ENCODE peak calls at places on chromosomes 7 and 10, in seven cellular contexts. L is T1000; W is activated T-cell treated with anti-CD3 and anti-CD28 coated beads, Interleukin-2, amount 50 U/mL, for 1 hour; U is NCI-H226; G is substantia nigra; C is epithelial cell of proximal tubule; J is astrocyte. E is an unnamed sample.

GRCh38 chr10:107971411-107971810 is 806.9 kb upstream of the SORCS1 start:
- DNase-seq in L (no peak), U (no peak), G (no peak), C (no peak), W (no peak), J (peak; percentile 51), E (no peak)

GRCh38 chr7:127029823-127030222 is 222.9 kb downstream of the GRM8 start:
- DNase-seq in C (no peak), L (no peak), J (no peak), U (no peak), G (no peak), W (no peak), E (no peak)

GRCh38 chr10:77164616-77165311 is 472.8 kb downstream of the KCNMA1 start:
- DNase-seq in C (no peak), W (no peak), G (no peak), J (peak; percentile 60), L (no peak), U (no peak), E (no peak)

GRCh38 chr7:18450021-18450420 is 45.5 kb upstream of the HDAC9 start:
- DNase-seq in C (no peak), L (no peak), W (no peak), J (no peak), U (peak; percentile 22), G (no peak), E (no peak)

GRCh38 chr7:156143683-156144082 is 331.4 kb upstream of the SHH start:
- DNase-seq in L (no peak), W (no peak), G (no peak), C (no peak), J (no peak), U (no peak), E (no peak)

GRCh38 chr10:104117839-104118323 is 4.1 kb upstream of the SFR1 start:
- DNase-seq in U (peak; percentile 86), W (no peak), G (no peak), C (peak; percentile 76), L (peak; percentile 7), J (peak; percentile 71), E (no peak)

GRCh38 chr10:49518982-49519578 is 19.8 kb downstream of the ERCC6 start:
- DNase-seq in U (peak; percentile 19), J (peak; percentile 32), C (peak; percentile 2), L (no peak), W (no peak), G (no peak), E (no peak)

GRCh38 chr7:130141161-130141857 is 63.9 kb downstream of the TMEM209 start:
- DNase-seq in W (peak; percentile 48), C (no peak), G (peak; percentile 46), J (peak; percentile 73), U (no peak), L (no peak), E (peak; percentile 74)

GRCh38 chr7:73623798-73624668 is at the start of gene MLXIPL:
- DNase-seq in U (peak; percentile 44), W (peak; percentile 58), L (no peak), C (no peak), G (peak; percentile 47), J (no peak), E (peak; percentile 48)

GRCh38 chr7:26458751-26459150 is 167.1 kb downstream of the SNX10 start:
- DNase-seq in W (no peak), C (no peak), J (no peak), G (no peak), L (no peak), U (no peak), E (no peak)

GRCh38 chr7:158351481-158351880 is 236.1 kb downstream of the PTPRN2 start:
- DNase-seq in U (no peak), C (no peak), G (no peak), W (no peak), J (no peak), L (no peak), E (no peak)

GRCh38 chr7:21915140-21915539 is 30.6 kb downstream of the CDCA7L start:
- DNase-seq in J (no peak), U (no peak), C (no peak), L (no peak), W (no peak), G (no peak), E (no peak)

GRCh38 chr10:42990721-42991441 is 86.0 kb upstream of the RET start:
- DNase-seq in W (no peak), C (no peak), L (no peak), J (no peak), G (no peak), U (no peak), E (no peak)

GRCh38 chr7:64878684-64879083 is 24.4 kb upstream of the ZNF273 start:
- DNase-seq in W (no peak), C (no peak), L (peak; percentile 11), U (no peak), J (no peak), G (no peak), E (no peak)

GRCh38 chr10:119090026-119090808 is 9.6 kb upstream of the EIF3A start:
- DNase-seq in U (no peak), J (no peak), C (no peak), L (no peak), G (no peak), W (no peak), E (peak; percentile 78)

GRCh38 chr7:101754432-101755159 is 62.8 kb upstream of the CUX1 start:
- DNase-seq in W (no peak), J (peak; percentile 50), L (no peak), G (no peak), C (peak; percentile 7), U (no peak), E (no peak)

GRCh38 chr7:155324012-155324917 is 26.6 kb downstream of the INSIG1 start:
- DNase-seq in L (no peak), C (no peak), W (no peak), G (no peak), U (no peak), J (no peak), E (no peak)

GRCh38 chr7:97003262-97004236 is 1.8 kb upstream of the DLX6 start:
- DNase-seq in L (no peak), C (no peak), G (no peak), U (no peak), W (no peak), J (no peak), E (no peak)

GRCh38 chr7:716212-716611 is 10.3 kb upstream of the DNAAF5 start:
- DNase-seq in U (no peak), W (no peak), L (no peak), J (no peak), G (no peak), C (no peak), E (no peak)

GRCh38 chr7:81632418-81632817 is 137.4 kb downstream of the HGF start:
- DNase-seq in U (no peak), G (no peak), L (no peak), C (no peak), W (no peak), J (peak; percentile 80), E (no peak)

GRCh38 chr10:115402690-115403089 is 309.5 kb downstream of the ATRNL1 start:
- DNase-seq in U (peak; percentile 46), W (no peak), C (no peak), J (peak; percentile 44), L (peak; percentile 15), G (no peak), E (no peak)

GRCh38 chr10:84138478-84139125 is 707 bp upstream of the GHITM start:
- DNase-seq in W (peak; percentile 47), U (peak; percentile 3), G (no peak), L (no peak), C (no peak), J (no peak), E (peak; percentile 21)

GRCh38 chr10:24826022-24826421 is 102.3 kb upstream of the ARHGAP21 start:
- DNase-seq in J (peak; percentile 61), L (no peak), C (peak; percentile 19), W (no peak), G (no peak), U (peak; percentile 60), E (no peak)

GRCh38 chr10:48456361-48456804 is 148.5 kb downstream of the ARHGAP22 start:
- DNase-seq in C (no peak), G (peak; percentile 56), U (no peak), J (no peak), L (no peak), W (peak; percentile 2), E (peak; percentile 64)

GRCh38 chr7:106317971-106318370 is 33.2 kb upstream of the NAMPT start:
- DNase-seq in G (no peak), W (no peak), L (no peak), J (peak; percentile 63), C (no peak), U (peak; percentile 68), E (no peak)

GRCh38 chr10:5283305-5284158 is 81.2 kb upstream of the UCN3 start:
- DNase-seq in L (no peak), C (peak; percentile 77), W (peak; percentile 57), J (peak; percentile 13), G (peak; percentile 6), U (no peak), E (no peak)

GRCh38 chr10:3364768-3365480 is 192.3 kb upstream of the PITRM1 start:
- DNase-seq in W (no peak), C (no peak), U (no peak), J (no peak), G (no peak), L (no peak), E (no peak)

GRCh38 chr10:128566376-128566968 is 440.2 kb upstream of the MKI67 start:
- DNase-seq in G (no peak), W (no peak), C (no peak), J (no peak), L (no peak), U (no peak), E (no peak)

GRCh38 chr7:74293577-74293908 is 4.3 kb downstream of the CLIP2 start:
- DNase-seq in W (no peak), C (no peak), G (no peak), L (no peak), U (no peak), J (no peak), E (no peak)

GRCh38 chr7:1458676-1459511 is at the start of gene MICALL2:
- DNase-seq in C (no peak), U (peak; percentile 87), L (peak; percentile 81), G (no peak), W (peak; percentile 41), J (peak; percentile 71), E (peak; percentile 33)

GRCh38 chr10:7432884-7433726 is 22.3 kb upstream of the SFMBT2 start:
- DNase-seq in L (no peak), J (no peak), U (no peak), C (no peak), W (no peak), G (no peak), E (no peak)

GRCh38 chr7:43868681-43869017 is 668 bp downstream of the MRPS24 start:
- DNase-seq in L (no peak), U (no peak), C (no peak), J (no peak), G (no peak), W (no peak), E (no peak)

GRCh38 chr7:11706666-11707605 is 125.1 kb downstream of the THSD7A start:
- DNase-seq in C (peak; percentile 59), L (no peak), W (no peak), U (no peak), J (peak; percentile 27), G (no peak), E (no peak)